ENCODE peak calls at places on chromosomes 3 and 15, in eight cellular contexts. H is RWPE2, J is NB4, U is prostate gland, O is RWPE1, K is adrenal gland, A is breast epithelium, S is suprapubic skin. W is an unnamed sample.
A peak's percentile ranks its signal among the peaks of the same experiment; 100 is the strongest.

GRCh38 chr15:99963096-99963825 is 230.0 kb upstream of the LYSMD4 start:
- DNase-seq in J (no peak), U (no peak), H (peak; percentile 55), K (peak; percentile 39), O (peak; percentile 91), A (no peak), S (peak; percentile 41), W (peak; percentile 22)

GRCh38 chr3:187694801-187695200 is 7.6 kb downstream of the RTP2 start:
- DNase-seq in H (no peak), U (no peak), S (no peak), J (no peak), K (no peak), O (no peak), A (no peak), W (no peak)

GRCh38 chr3:76372497-76372896 is 587.1 kb upstream of the ZNF717 start:
- DNase-seq in K (no peak), S (no peak), H (no peak), O (no peak), J (no peak), A (no peak), U (no peak), W (no peak)

GRCh38 chr3:121809249-121809648 is 25.6 kb downstream of the IQCB1 start:
- DNase-seq in U (no peak), K (no peak), S (no peak), J (no peak), A (no peak), O (no peak), H (no peak), W (no peak)

GRCh38 chr3:187069857-187070516 is 69.3 kb downstream of the RPL39L start:
- DNase-seq in S (no peak), J (no peak), U (no peak), H (no peak), O (no peak), K (no peak), A (no peak), W (no peak)

GRCh38 chr3:125668804-125669203 is 73.5 kb upstream of the OSBPL11 start:
- DNase-seq in U (no peak), S (no peak), K (no peak), A (no peak), H (no peak), J (no peak), O (no peak), W (no peak)

GRCh38 chr3:182925330-182925943 is 54.9 kb downstream of the DCUN1D1 start:
- DNase-seq in H (no peak), A (no peak), K (peak; percentile 62), U (no peak), J (peak; percentile 33), S (no peak), O (peak; percentile 28), W (no peak)

GRCh38 chr3:126850370-126851085 is 132.4 kb upstream of the PLXNA1 start:
- DNase-seq in J (no peak), O (no peak), H (no peak), S (no peak), U (no peak), A (peak; percentile 39), K (no peak), W (no peak)

GRCh38 chr3:112633191-112633590 is 7.8 kb downstream of the CCDC80 start:
- DNase-seq in U (no peak), J (no peak), H (no peak), O (no peak), K (no peak), S (no peak), A (no peak), W (no peak)

GRCh38 chr3:70064194-70064787 is 64.8 kb downstream of the SAMMSON start:
- DNase-seq in S (no peak), U (peak; percentile 12), K (peak; percentile 25), A (no peak), H (no peak), O (peak; percentile 25), J (peak; percentile 35), W (no peak)

GRCh38 chr15:40914013-40914412 is 15.1 kb upstream of the DLL4 start:
- DNase-seq in K (no peak), A (no peak), O (no peak), H (no peak), U (no peak), J (no peak), S (no peak), W (no peak)
- TF ChIP-seq CTCF in K (no peak), A (no peak), O (no peak), H (no peak), U (no peak), J (no peak), S (no peak), W (no peak)

DNA sequence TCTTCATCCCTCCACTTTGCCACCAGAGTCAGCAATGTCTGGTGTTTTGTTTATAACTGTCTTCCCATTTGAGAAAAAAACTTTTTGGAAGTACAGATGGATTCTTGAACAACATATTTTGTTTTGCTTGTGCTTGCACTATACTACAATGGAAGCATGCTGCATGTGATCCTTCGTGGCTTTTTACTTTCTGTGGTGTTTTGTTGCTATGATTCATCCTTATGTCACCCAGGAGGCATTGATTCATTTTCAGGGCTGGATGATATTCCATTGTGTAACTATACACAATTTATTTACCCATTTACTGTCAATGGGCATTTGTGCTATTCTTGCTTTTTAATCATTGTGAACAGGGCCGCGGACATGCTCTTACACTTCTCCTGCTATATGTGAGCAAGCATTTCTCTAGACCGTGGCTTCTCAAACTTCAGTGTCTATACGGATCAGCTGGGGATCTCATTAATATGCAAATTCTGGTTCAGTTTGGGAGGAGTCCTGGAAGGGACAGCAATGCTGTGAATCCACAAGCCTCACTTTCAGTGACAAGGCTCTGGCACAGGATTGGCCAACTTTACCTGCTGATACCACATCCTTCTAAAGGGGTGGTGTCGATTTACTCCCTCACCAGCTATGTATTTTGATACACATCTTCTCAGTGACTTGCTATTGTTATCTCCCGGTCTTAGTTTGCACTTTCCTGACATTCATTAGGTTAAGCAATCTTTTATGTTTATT is 65.9 kb downstream of the POLR2M start:
- DNase-seq in A (no peak), U (no peak), K (no peak), O (peak; percentile 35), S (no peak), H (no peak), J (peak; percentile 3), W (no peak)
- TF ChIP-seq CTCF in A (no peak), U (no peak), K (no peak), O (no peak), S (no peak), H (no peak), J (no peak), W (no peak)

DNA sequence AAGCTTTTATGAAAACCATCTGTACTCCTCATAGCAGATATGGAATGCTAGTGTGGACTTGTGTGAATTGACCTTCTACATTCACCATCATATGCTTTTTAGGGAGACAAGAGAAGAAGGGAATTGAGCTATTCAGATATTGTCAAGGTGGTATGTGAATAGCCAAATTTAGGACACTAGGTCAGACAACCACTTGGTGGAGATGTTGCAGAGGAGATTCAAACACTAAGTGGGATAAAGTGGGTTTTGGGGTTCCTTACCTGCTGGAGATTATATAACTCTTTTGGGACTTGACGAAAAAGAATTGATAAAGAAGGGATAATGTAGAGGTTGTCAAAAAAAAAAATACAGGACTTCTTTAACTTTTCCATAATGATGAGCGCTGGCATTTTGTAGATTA is 231.8 kb upstream of the THRB start:
- DNase-seq in S (no peak), U (no peak), A (no peak), H (no peak), O (no peak), K (no peak), J (no peak), W (no peak)
- TF ChIP-seq CTCF in S (no peak), U (no peak), A (no peak), H (no peak), O (no peak), K (no peak), J (no peak), W (peak; percentile 33)

DNA sequence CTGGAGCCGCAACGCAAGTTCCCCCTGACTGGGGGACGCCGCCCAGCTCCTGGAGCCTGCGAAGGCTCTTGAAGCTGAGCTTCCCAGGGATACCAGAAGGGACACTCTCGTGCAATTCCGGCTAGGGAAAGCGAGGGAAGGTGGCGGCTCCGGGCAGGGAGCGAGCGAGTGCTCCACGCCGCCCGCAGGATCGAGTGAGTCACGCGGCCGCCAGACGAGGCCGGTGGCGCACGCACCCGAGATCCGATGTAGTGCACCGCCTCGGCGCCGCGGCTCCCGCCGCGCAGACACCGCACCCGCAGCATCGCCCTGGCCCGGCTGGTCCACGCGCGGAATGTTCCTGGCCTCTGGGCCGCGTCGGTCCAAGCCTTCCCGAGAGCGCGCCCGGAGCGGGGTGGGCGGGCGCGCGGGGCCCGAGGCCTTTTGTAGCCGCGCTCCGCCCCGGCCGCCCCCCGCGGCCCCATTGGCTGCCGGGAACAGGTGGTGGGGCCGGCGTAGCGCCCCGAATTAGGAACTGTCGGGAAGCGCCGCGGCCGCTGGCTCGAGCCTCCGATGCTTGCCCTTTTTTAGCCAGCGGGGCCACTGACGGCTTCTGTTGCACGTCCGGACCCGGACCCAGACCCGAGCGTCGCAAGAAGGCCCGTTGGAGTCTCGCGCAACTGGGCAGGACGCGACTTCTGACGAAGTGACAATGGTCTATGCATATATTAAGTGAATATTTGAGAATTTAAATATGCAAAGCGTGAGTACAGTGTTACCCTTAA is at the start of gene GATM:
- DNase-seq in K (peak; percentile 86), O (peak; percentile 82), U (peak; percentile 58), J (peak; percentile 38), H (peak; percentile 89), S (peak; percentile 85), A (peak; percentile 61), W (peak; percentile 86)
- TF ChIP-seq CTCF in K (peak; percentile 42), O (peak; percentile 78), U (peak; percentile 35), J (no peak), H (peak; percentile 76), S (peak; percentile 25), A (no peak), W (peak; percentile 76)

DNA sequence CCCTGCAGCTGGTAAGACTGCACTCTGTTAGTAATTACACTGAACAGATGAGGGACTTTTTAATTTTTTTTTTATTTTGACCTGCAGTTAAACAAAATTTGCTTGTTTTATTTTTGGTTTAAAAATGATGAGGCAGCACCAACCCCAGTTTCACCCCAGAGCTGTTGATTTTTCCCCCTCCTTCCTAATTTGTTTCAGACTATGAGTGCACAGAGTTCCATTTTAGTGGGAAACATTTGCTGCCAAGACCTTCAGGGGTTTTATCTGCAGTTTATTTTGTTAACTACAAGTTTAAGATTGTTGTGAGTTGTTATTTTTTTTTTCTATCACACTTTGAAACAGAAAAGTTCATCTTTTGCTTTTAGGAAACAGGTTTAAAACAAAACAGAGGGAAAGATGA is 455.9 kb upstream of the NR2F2 start:
- DNase-seq in S (no peak), O (no peak), H (no peak), A (no peak), K (no peak), J (no peak), U (no peak), W (no peak)
- TF ChIP-seq CTCF in S (no peak), O (no peak), H (no peak), A (no peak), K (no peak), J (no peak), U (no peak), W (no peak)

GRCh38 chr3:31533169-31533870 is 595 bp downstream of the STT3B start:
- DNase-seq in A (peak; percentile 39), K (peak; percentile 63), S (peak; percentile 85), O (peak; percentile 33), H (peak; percentile 63), J (peak; percentile 55), U (peak; percentile 32), W (no peak)
- TF ChIP-seq CTCF in A (no peak), K (no peak), S (no peak), O (no peak), H (no peak), J (no peak), U (no peak), W (peak; percentile 74)

W was measured in chondrocyte.